ENCODE peak calls at places on chromosomes 5 and 9, in six cellular contexts. Q, B, D, M, I and U are unnamed samples.

GRCh38 chr9:128115187-128116103 is 12.1 kb downstream of the PTGES2 start:
- DNase-seq in I (peak; percentile 48), D (no peak), M (peak; percentile 83), B (no peak), Q (no peak), U (peak; percentile 95)

GRCh38 chr5:175560011-175560410 is 81.7 kb downstream of the SFXN1 start:
- DNase-seq in B (no peak), Q (no peak), I (no peak), M (no peak), D (no peak), U (no peak)

GRCh38 chr5:79546782-79547428 is 33.0 kb upstream of the HOMER1 start:
- DNase-seq in D (no peak), I (no peak), B (no peak), Q (no peak), M (peak; percentile 82), U (no peak)

GRCh38 chr5:76893294-76893693 is 43.5 kb downstream of the S100Z start:
- DNase-seq in D (no peak), I (no peak), M (no peak), Q (no peak), B (no peak), U (no peak)

GRCh38 chr5:13771011-13771571 is 173.4 kb downstream of the DNAH5 start:
- DNase-seq in D (no peak), M (no peak), B (no peak), Q (no peak), I (no peak), U (no peak)

GRCh38 chr5:175854231-175855040 is 16.9 kb upstream of the CPLX2 start:
- DNase-seq in I (no peak), D (no peak), M (peak; percentile 98), B (no peak), Q (no peak), U (no peak)

GRCh38 chr5:60978968-60979367 is 34.0 kb downstream of the NDUFAF2 start:
- DNase-seq in Q (no peak), I (no peak), D (no peak), B (peak; percentile 2), M (no peak), U (no peak)

GRCh38 chr5:30959238-30959637 is 234.2 kb upstream of the CDH6 start:
- DNase-seq in B (no peak), I (no peak), M (no peak), D (no peak), Q (no peak), U (no peak)

GRCh38 chr9:109799792-109800191 is 19.8 kb downstream of the PALM2AKAP2 start:
- DNase-seq in Q (no peak), I (no peak), D (no peak), B (peak; percentile 38), M (no peak), U (no peak)

GRCh38 chr5:146059349-146060220 is 45.8 kb downstream of the PLAC8L1 start:
- DNase-seq in I (no peak), B (peak; percentile 80), M (no peak), D (no peak), Q (no peak), U (no peak)

GRCh38 chr5:157390179-157390923 is 69.7 kb upstream of the NIPAL4 start:
- DNase-seq in Q (no peak), D (no peak), I (peak; percentile 64), B (no peak), M (peak; percentile 93), U (peak; percentile 33)

GRCh38 chr5:7850533-7851239 is at the start of gene CFAP90:
- DNase-seq in B (peak; percentile 86), M (peak; percentile 49), I (peak; percentile 75), D (no peak), Q (no peak), U (peak; percentile 29)

DNA sequence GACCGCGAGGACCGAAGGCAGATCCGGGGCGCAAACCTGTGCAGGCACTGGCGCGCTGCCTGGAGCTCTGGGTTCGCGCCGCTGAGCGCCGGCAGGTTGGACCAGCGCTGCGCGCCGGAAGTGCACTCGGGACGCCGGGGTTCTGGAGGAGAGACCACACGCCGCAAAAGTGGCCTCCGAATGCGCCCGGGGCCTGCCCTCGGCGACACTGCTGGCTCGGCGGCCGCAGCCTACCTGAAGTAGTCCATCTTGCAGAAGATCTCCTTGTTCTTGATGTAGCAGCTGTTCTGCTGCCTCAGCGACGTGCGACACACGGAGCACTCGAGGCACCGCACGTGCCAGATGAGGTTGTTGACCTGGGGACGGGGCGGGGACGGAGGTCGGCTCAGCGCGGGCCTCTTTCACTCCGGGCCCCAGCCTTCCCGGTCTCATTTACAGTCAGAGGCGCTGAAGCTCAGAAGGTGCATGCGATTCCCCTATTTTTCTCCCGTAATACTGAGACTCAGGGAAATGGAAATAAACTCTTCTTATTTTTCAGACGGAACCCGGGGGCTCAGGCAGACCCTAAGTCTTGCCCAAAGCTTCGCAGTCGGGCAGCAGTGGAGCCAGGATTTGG is 2.5 kb downstream of the LHX6 start:
- DNase-seq in B (peak; percentile 20), Q (no peak), D (no peak), I (peak; percentile 24), M (no peak), U (no peak)
- H3K4me3 ChIP-seq in B (no peak overlapping the region), Q (no peak overlapping the region), D (peak overlapping the region; percentile 64), I (no peak overlapping the region), M (no peak overlapping the region), U (no peak overlapping the region)

GRCh38 chr9:5851445-5851844 is 18.5 kb upstream of the ERMP1 start:
- DNase-seq in M (no peak), B (no peak), Q (peak; percentile 89), I (peak; percentile 70), D (no peak), U (peak; percentile 40)

GRCh38 chr9:5853005-5853404 is 20.1 kb upstream of the ERMP1 start:
- DNase-seq in M (no peak), D (no peak), Q (no peak), I (no peak), B (no peak), U (no peak)

GRCh38 chr9:5850735-5851122 is 17.8 kb upstream of the ERMP1 start:
- DNase-seq in Q (no peak), B (no peak), D (no peak), I (no peak), M (no peak), U (no peak)

GRCh38 chr9:5857928-5858327 is 25.0 kb upstream of the ERMP1 start:
- DNase-seq in B (no peak), D (no peak), M (no peak), Q (peak; percentile 49), I (no peak), U (no peak)

GRCh38 chr9:5854032-5854792 is 21.3 kb upstream of the ERMP1 start:
- DNase-seq in Q (no peak), D (no peak), M (no peak), I (no peak), B (no peak), U (no peak)
- H3K27ac ChIP-seq in Q (no peak overlapping the region), D (no peak overlapping the region), M (no peak overlapping the region), I (no peak overlapping the region), B (no peak overlapping the region), U (no peak overlapping the region)

GRCh38 chr5:68260455-68260854 is 44.9 kb downstream of the PIK3R1 start:
- DNase-seq in B (no peak), M (no peak), I (no peak), D (no peak), Q (no peak), U (no peak)

GRCh38 chr5:68264024-68264956 is 48.7 kb downstream of the PIK3R1 start:
- DNase-seq in Q (no peak), M (peak; percentile 86), I (peak; percentile 71), D (no peak), B (peak; percentile 50), U (peak; percentile 30)

GRCh38 chr5:68258531-68258930 is 43.0 kb downstream of the PIK3R1 start:
- DNase-seq in D (no peak), M (no peak), I (no peak), B (no peak), Q (no peak), U (no peak)

GRCh38 chr5:68259696-68260095 is 44.1 kb downstream of the PIK3R1 start:
- DNase-seq in D (no peak), I (no peak), M (no peak), B (no peak), Q (no peak), U (no peak)

DNA sequence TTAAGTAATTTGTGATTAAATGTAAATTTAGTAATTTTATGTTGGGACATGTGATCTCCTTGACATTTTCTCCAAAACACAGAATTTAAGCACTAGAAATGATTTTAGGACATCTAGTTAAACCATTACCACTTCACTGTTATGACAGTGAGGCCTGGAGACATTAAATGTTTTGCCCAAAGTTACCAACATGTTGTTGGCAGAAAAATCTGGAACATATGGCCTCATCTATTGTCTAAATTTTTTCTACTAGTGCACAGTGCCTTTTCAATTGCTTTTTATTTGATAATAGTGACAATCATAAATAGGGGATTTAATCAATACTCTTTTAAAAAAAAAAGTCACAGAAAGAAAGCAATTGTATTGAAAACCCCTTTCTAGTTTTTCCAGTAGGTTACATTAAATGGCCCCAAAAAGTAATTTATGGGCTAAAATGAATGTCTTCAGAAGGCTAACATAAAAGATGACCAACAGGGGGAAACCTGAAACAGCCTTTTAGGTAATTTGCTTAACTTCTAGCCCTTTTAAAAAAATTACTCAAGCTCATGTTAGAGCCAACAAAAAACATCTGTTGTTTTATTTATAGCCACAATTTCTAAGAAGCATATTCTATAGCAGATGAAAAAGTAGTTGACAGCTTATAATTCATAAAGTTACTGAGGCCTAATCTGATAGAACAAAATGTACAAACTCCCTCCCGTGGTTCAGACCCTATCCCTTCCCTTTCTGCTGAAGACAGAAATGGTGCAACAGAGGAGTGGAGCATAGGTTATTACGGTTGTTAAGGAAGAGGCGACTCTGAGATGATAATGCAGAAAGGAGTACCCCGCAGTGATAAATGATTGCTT is 45.8 kb downstream of the PIK3R1 start:
- DNase-seq in B (no peak), Q (no peak), I (no peak), D (no peak), M (no peak), U (no peak)
- TF ChIP-seq CTCF in B (peak; percentile 41), Q (no peak), I (peak; percentile 18), D (peak; percentile 6), M (peak; percentile 17), U (no peak)

DNA sequence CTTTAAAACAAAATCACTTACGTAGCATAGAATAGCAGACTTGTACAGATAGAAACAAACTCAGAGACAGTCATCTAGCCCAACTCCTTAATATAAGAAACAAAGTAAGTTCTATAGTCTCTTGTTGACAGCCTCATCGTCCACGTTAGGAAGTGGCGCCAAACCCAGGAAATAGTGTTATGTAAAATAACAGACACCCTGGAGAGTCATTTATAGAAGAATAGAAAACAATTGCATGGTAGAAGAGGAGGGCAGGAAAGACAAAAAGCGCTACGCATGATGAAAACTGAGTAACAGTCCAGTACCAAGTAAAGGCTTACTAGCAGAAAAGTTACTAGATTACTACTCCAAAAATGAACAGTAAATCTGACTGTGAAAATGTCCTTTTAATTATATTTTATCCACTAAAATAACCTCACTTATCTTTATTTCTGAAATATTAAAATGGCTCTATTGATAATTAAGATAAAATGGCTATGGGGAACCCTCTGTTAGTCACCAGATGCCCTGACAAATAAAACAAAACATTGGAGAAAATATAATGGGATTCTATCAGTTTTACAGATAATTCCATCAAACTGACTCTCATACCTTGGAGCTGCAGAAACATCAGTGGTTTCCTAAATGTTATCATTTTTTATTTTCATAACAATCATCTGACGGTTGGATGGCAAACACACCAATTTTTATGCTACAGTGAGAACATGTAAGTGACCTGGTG is 434.0 kb upstream of the C9orf72 start:
- DNase-seq in D (no peak), Q (no peak), B (no peak), M (no peak), I (no peak), U (no peak)
- H3K4me3 ChIP-seq in D (no peak overlapping the region), Q (no peak overlapping the region), B (no peak overlapping the region), M (no peak overlapping the region), I (no peak overlapping the region), U (no peak overlapping the region)